ENCODE peak calls at places on chromosomes 16 and 17, in eight cellular contexts. Z is keratinocyte, W is AG04450, B is lung, N is breast epithelium, C is nephron progenitor cell, K is GM10248, L is MM.1S. Q is an unnamed sample.

GRCh38 chr16:3922241-3922640 is 41.7 kb upstream of the CREBBP start:
- DNase-seq in Z (no peak), W (no peak), B (no peak), N (no peak), C (no peak), K (no peak), L (no peak), Q (no peak)

GRCh38 chr17:14793237-14793636 is 471.9 kb downstream of the PMP22 start:
- DNase-seq in Z (no peak), W (peak; percentile 67), B (no peak), N (no peak), C (no peak), K (no peak), L (no peak), Q (no peak)

GRCh38 chr17:17201907-17202306 is 4.2 kb downstream of the PLD6 start:
- DNase-seq in Z (no peak), W (no peak), B (no peak), N (no peak), C (no peak), K (no peak), L (no peak), Q (no peak)

GRCh38 chr16:64077242-64077641 is 1044.6 kb downstream of the CDH11 start:
- DNase-seq in Z (no peak), W (no peak), B (no peak), N (no peak), C (no peak), K (no peak), L (peak; percentile 41), Q (no peak)

GRCh38 chr17:30376621-30377452 is 1.9 kb upstream of the CPD start:
- DNase-seq in Z (no peak), W (peak; percentile 65), B (peak; percentile 58), N (no peak), C (no peak), K (peak; percentile 35), L (peak; percentile 49), Q (peak; percentile 89)

GRCh38 chr17:60269417-60269816 is 119.6 kb downstream of the CA4 start:
- DNase-seq in Z (no peak), W (no peak), B (no peak), N (no peak), C (no peak), K (no peak), L (no peak), Q (no peak)

GRCh38 chr17:9432867-9433495 is 142.6 kb downstream of the STX8 start:
- DNase-seq in Z (no peak), W (no peak), B (no peak), N (no peak), C (no peak), K (no peak), L (peak; percentile 50), Q (peak; percentile 4)

GRCh38 chr17:31554930-31555329 is 163.5 kb downstream of the RAB11FIP4 start:
- DNase-seq in Z (no peak), W (no peak), B (no peak), N (no peak), C (no peak), K (no peak), L (no peak), Q (no peak)

GRCh38 chr17:72518810-72519597 is 398.2 kb downstream of the SOX9 start:
- DNase-seq in Z (no peak), W (no peak), B (no peak), N (no peak), C (peak; percentile 36), K (no peak), L (no peak), Q (no peak)

GRCh38 chr17:27439342-27439741 is 16.9 kb upstream of the KSR1 start:
- DNase-seq in Z (no peak), W (no peak), B (no peak), N (no peak), C (no peak), K (no peak), L (no peak), Q (no peak)

GRCh38 chr16:74271879-74272278 is 24.7 kb upstream of the PSMD7 start:
- DNase-seq in Z (no peak), W (no peak), B (no peak), N (no peak), C (no peak), K (no peak), L (no peak), Q (no peak)

GRCh38 chr17:34178047-34178446 is 77.0 kb upstream of the CCL2 start:
- DNase-seq in Z (no peak), W (no peak), B (no peak), N (no peak), C (no peak), K (no peak), L (no peak), Q (no peak)

GRCh38 chr16:58464047-58464915 is 35.7 kb upstream of the NDRG4 start:
- DNase-seq in Z (no peak), W (no peak), B (no peak), N (no peak), C (peak; percentile 56), K (no peak), L (no peak), Q (no peak)

GRCh38 chr16:87725596-87726235 is 40.1 kb downstream of the KLHDC4 start:
- DNase-seq in Z (no peak), W (no peak), B (peak; percentile 57), N (no peak), C (peak; percentile 32), K (no peak), L (no peak), Q (no peak)

GRCh38 chr17:66523378-66524174 is 221.2 kb downstream of the PRKCA start:
- DNase-seq in Z (no peak), W (peak; percentile 67), B (no peak), N (no peak), C (no peak), K (no peak), L (no peak), Q (no peak)

GRCh38 chr16:75260856-75261589 is 9.6 kb upstream of the BCAR1 start:
- DNase-seq in Z (no peak), W (no peak), B (no peak), N (no peak), C (no peak), K (no peak), L (no peak), Q (no peak)

GRCh38 chr16:62190426-62190825 is 154.2 kb upstream of the CDH8 start:
- DNase-seq in Z (no peak), W (no peak), B (no peak), N (no peak), C (peak; percentile 12), K (no peak), L (peak; percentile 44), Q (no peak)

GRCh38 chr16:56824335-56824734 is 40.7 kb upstream of the SLC12A3 start:
- DNase-seq in Z (no peak), W (no peak), B (peak; percentile 38), N (no peak), C (no peak), K (no peak), L (peak; percentile 18), Q (no peak)
- TF ChIP-seq CTCF in Z (no peak), W (peak; percentile 26), B (no peak), N (no peak), C (no peak), K (no peak), L (peak; percentile 12), Q (no peak)

GRCh38 chr16:22971346-22971924 is 157.5 kb downstream of the HS3ST2 start:
- DNase-seq in Z (no peak), W (no peak), B (no peak), N (no peak), C (no peak), K (no peak), L (no peak), Q (no peak)

GRCh38 chr16:22979038-22979437 is 165.1 kb downstream of the HS3ST2 start:
- DNase-seq in Z (no peak), W (no peak), B (no peak), N (no peak), C (no peak), K (no peak), L (no peak), Q (no peak)

GRCh38 chr16:22973451-22973991 is 159.6 kb downstream of the HS3ST2 start:
- DNase-seq in Z (no peak), W (no peak), B (no peak), N (no peak), C (no peak), K (no peak), L (no peak), Q (no peak)

GRCh38 chr16:22977294-22977697 is 163.3 kb downstream of the HS3ST2 start:
- DNase-seq in Z (no peak), W (no peak), B (no peak), N (no peak), C (no peak), K (no peak), L (peak; percentile 6), Q (no peak)
- TF ChIP-seq CTCF in Z (peak; percentile 18), W (no peak), B (no peak), N (no peak), C (peak; percentile 11), K (peak; percentile 12), L (peak; percentile 23), Q (no peak)

GRCh38 chr16:65546353-65546791 is 424.5 kb upstream of the CDH11 start:
- DNase-seq in Z (no peak), W (no peak), B (no peak), N (no peak), C (no peak), K (no peak), L (no peak), Q (no peak)

GRCh38 chr16:65543781-65544740 is 422.2 kb upstream of the CDH11 start:
- DNase-seq in Z (no peak), W (no peak), B (no peak), N (no peak), C (no peak), K (no peak), L (no peak), Q (no peak)

GRCh38 chr16:65547799-65548446 is 426.1 kb upstream of the CDH11 start:
- DNase-seq in Z (peak; percentile 48), W (peak; percentile 83), B (no peak), N (no peak), C (no peak), K (no peak), L (no peak), Q (no peak)

DNA sequence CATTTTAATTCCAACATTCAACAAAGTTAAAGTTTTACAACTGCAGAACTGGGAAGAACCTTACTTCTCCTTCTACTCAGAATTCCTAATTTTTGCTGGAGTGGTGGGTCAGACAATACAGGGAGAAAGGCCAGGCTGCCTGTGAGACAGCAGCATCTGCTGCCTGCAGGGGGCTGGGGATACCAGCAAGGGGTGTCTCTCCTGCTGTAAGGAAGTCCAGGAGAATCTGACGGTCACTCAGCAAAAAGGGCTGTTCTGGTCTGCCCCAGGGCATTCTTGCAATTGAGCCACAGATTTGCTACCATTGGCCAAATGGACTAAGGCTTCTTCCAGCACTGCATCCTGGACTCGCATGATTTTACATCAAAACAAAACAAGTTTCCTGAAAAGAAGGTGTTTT is 426.6 kb upstream of the CDH11 start:
- DNase-seq in Z (no peak), W (no peak), B (no peak), N (no peak), C (peak; percentile 15), K (no peak), L (no peak), Q (no peak)
- TF ChIP-seq CTCF in Z (no peak), W (peak; percentile 50), B (no peak), N (no peak), C (no peak), K (no peak), L (no peak), Q (no peak)

DNA sequence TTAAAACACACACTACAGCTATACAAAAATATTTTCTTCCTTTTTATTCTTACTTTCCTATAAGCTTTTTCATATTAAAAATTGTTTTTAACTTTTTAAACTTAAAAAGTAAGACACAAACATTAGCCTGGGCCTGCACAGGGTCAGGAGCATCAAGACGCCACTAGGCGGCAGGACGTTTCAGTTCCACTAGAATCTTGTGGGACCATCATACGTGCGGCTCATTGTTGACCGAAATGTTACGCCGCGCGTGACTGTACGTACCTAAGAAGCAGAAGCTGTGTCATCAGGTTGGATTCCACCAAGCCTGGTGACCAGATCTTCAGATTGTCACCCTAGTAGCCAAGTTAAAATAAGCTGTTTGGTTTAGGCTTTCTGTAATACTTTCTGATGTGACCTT is 47.1 kb downstream of the USP10 start:
- DNase-seq in Z (no peak), W (no peak), B (no peak), N (no peak), C (no peak), K (no peak), L (no peak), Q (no peak)
- TF ChIP-seq CTCF in Z (peak; percentile 33), W (peak; percentile 43), B (no peak), N (no peak), C (peak; percentile 33), K (no peak), L (no peak), Q (peak; percentile 25)